ENCODE peak calls at places on chromosomes 2 and 18, in four cellular contexts. E, C, U and W are unnamed samples.

GRCh38 chr2:213157242-213157641 is 5.8 kb upstream of the IKZF2 start:
- DNase-seq in U (no peak), E (no peak), C (no peak), W (no peak)

GRCh38 chr2:172928754-172929153 is 146.9 kb upstream of the MAP3K20 start:
- DNase-seq in E (no peak), U (no peak), C (no peak), W (no peak)

GRCh38 chr2:231883468-231883881 is 42.7 kb downstream of the NPPC start:
- DNase-seq in U (no peak), E (no peak), C (no peak), W (no peak)

GRCh38 chr2:118224144-118224887 is 136.0 kb downstream of the INSIG2 start:
- DNase-seq in U (no peak), C (no peak), E (no peak), W (no peak)

GRCh38 chr2:100780203-100781008 is 39.5 kb upstream of the NPAS2 start:
- DNase-seq in C (no peak), E (peak), U (peak), W (no peak)

GRCh38 chr2:207227062-207227748 is 61.5 kb upstream of the KLF7 start:
- DNase-seq in U (no peak), E (no peak), C (no peak), W (no peak)

GRCh38 chr2:235498556-235499305 is 4.9 kb downstream of the AGAP1 start:
- DNase-seq in U (no peak), C (no peak), E (peak), W (no peak)

GRCh38 chr2:187117483-187117882 is 268.5 kb upstream of the ZSWIM2 start:
- DNase-seq in E (peak), U (no peak), C (no peak), W (no peak)

GRCh38 chr2:83217862-83218261 is 1241.2 kb downstream of the SUCLG1 start:
- DNase-seq in U (no peak), E (no peak), C (no peak), W (no peak)

GRCh38 chr18:10343778-10344177 is 110.7 kb upstream of the APCDD1 start:
- DNase-seq in U (no peak), C (no peak), E (no peak), W (no peak)

GRCh38 chr18:42082415-42083234 is 127.6 kb downstream of the PIK3C3 start:
- DNase-seq in C (no peak), U (no peak), E (no peak), W (no peak)

GRCh38 chr2:222477962-222478608 is 53.7 kb downstream of the SGPP2 start:
- DNase-seq in U (no peak), C (no peak), E (no peak), W (no peak)

GRCh38 chr18:74682141-74682997 is 84.7 kb downstream of the ZNF407 start:
- DNase-seq in C (no peak), U (no peak), E (no peak), W (no peak)

GRCh38 chr2:46812381-46813024 is 103.1 kb downstream of the MCFD2 start:
- DNase-seq in C (no peak), E (peak), U (no peak), W (no peak)

DNA sequence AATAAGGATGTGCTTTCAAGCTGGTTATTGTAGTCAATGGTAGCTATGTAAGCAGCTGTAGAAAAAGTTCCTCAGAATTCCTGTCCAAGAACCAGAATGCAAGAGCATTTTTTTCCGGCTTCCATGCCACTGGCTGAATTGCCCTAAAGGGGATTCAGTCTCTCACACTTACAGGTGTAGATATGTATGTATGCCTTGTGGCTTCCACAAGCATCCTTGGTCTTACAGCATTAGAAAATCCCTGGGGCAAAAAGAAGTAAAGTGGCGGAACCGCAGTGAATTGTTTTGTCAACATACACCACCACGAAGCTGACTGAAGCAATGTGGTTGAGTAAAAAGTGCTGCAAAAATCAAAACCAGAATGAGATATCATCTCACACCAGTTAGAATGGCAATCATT is 54.6 kb downstream of the FANCL start:
- DNase-seq in C (no peak), E (no peak), U (no peak), W (no peak)
- TF ChIP-seq CHD2 in C (no peak), E (no peak), U (no peak), W (no peak)

GRCh38 chr2:99490088-99491065 is 560 bp upstream of the REV1 start:
- DNase-seq in E (peak), U (peak), C (peak), W (peak)
- TF ChIP-seq REST in E (no peak), U (no peak), C (no peak), W (peak)

DNA sequence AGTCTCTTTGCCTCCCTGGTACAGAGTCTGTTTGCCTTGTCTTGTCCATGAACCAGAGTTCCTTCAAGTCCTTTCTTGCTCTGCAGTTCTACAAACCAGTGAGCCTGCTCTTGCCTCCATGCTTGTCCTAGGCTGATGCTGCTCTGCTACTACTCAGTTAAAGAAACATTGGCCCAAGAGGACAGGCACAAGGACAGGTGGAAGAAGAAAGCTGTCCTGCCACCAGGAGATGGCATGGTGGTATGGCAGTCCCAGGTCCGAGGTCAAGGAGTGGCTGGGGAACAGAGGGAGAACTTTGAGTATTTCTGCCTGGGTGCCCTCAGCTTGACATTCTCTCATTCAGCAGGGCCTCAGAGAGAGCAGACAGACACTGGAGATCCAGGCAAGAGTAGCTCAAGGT is 20.6 kb downstream of the TTC32 start:
- DNase-seq in C (no peak), E (no peak), U (no peak), W (no peak)
- TF ChIP-seq CEBPB in C (no peak), E (no peak), U (no peak), W (no peak)

DNA sequence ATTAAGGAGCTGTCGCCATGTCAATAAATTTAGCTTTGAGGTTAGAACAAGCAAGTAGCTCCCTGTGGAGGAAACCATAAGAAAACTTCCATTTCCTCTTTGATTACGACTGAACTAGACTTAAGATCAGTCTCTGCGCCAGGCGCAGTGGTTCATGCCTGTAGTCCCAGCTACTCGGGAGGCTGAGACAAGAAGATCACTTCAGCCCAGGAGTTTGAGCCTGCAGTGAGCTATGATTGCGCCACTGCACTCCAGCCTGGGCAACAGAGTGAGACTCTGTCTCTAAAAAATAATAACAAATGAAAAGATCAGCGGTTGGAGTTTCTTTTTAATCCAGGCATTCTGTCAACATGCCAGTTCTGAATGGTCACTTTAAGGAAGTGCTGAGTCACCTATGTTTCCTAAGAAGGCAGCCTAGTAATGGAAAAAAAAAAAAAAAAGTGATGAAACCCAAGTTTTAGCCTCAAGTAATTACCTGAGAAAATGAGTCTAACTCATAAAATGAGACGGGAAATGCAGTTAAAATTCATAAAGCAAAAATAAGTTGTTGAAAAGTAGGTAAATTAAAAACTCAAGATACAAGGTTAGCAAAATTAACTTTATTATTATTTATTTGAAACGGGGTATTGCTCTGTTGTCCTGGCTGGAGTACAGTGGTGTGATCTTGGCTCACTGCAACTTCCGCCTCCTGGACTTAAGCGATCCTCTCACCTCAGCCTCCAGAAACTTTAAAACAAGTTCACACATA is 10.2 kb downstream of the C18orf32 start:
- DNase-seq in C (no peak), E (peak), U (no peak), W (no peak)
- TF ChIP-seq CHD2 in C (no peak), E (no peak), U (no peak), W (no peak)

DNA sequence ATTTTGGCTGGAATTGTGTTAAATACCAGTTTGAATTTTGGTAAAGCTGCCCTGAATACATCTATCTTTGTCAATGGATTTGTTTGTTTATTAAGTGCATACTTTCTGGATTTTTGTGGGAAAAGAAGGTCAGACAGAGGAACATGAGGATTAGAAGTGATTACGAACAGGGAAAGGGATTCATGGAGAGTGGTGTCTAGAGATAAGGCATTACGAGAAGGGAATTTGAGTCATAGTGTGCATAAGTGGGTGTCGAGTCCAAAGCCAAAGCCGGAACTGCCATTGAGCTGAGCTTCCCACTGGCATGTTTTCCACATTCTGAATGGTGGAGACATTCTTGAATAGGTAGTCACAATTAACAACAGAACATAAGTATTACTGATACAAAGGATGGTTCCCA is 68.9 kb upstream of the EFEMP1 start:
- DNase-seq in U (peak), C (no peak), E (peak), W (no peak)
- TF ChIP-seq REST in U (no peak), C (no peak), E (no peak), W (no peak)

GRCh38 chr2:219758907-219759680 is 131.7 kb downstream of the SLC4A3 start:
- DNase-seq in C (no peak), U (no peak), E (no peak), W (no peak)
- TF ChIP-seq CEBPB in C (no peak), U (no peak), E (no peak), W (no peak)

GRCh38 chr2:99659874-99660273 is 170.1 kb upstream of the REV1 start:
- DNase-seq in C (no peak), E (no peak), U (no peak), W (no peak)

GRCh38 chr2:99662761-99663341 is 173.0 kb upstream of the REV1 start:
- DNase-seq in E (no peak), C (no peak), U (no peak), W (no peak)

GRCh38 chr2:99657691-99658258 is 168.0 kb upstream of the REV1 start:
- DNase-seq in U (no peak), E (no peak), C (no peak), W (no peak)

GRCh38 chr2:99663641-99664040 is 173.8 kb upstream of the REV1 start:
- DNase-seq in U (no peak), E (no peak), C (no peak), W (no peak)

DNA sequence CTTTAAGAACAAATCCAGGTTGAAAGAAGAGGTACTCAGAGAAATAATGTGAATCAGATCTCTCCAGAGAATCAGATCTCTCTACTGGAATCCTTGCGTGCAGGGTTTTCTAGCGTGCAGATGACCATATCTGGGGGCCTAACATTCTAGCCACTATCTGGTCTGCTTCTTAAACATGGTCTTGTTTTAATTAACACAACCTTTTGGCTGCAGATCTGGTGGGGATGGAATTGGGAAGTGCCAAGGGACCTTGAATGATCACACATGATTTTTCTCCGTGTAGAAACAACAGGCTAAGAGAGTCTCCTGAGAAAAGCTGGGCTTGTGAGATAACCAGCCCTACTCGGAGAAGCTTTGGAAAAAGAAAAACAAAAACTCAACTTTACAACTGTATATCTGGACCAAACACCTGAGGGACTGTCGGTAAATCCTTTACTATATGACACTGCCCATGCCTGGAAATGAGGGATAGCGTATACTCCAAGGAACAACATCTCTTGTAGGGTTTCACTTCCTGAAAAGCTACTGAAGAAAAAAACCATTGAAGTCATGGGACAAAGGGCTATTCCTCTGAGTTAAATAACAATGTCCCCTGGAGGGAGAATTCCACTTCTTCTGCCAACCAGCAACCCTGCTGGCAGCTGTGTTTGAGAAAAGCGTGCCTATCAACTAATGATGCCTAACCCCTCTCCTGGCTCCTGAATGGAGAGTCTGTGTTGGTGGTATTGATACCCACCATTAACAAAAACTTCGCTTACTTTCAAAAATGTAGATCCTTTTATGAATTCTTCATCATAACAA is 171.0 kb upstream of the REV1 start:
- DNase-seq in U (no peak), E (no peak), C (no peak), W (no peak)
- TF ChIP-seq CHD2 in U (no peak), E (no peak), C (no peak), W (no peak)

DNA sequence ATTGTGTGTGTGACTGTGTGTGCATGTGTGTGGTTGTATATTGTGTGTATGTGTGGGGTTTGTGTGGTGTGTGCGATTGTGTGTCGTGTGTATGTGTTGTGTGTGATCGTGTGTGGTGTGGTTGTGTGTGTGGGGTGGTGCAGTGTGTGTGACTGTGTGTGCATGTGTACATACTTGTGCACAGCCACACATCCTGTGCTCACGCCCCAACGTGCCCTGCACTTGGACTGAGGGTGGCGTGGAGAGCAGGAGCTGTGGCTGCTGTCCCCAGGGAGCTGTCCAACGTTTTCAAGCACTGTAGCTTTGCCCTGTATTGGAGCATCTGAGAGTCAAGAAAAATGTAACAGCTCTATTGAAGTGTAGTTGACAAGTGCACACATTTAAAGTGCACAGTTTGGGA is 243.2 kb upstream of the HDAC4 start:
- DNase-seq in E (peak), U (peak), C (no peak), W (no peak)
- TF ChIP-seq REST in E (peak), U (peak), C (peak), W (no peak)